ENCODE peak calls at places on chromosomes 13 and 19, in six cellular contexts. F is IMR-90, Y is H9, T is neuronal stem cell, K is trophoblast cell, M is H1. S is an unnamed sample.
A peak's percentile ranks its signal among the peaks of the same experiment; 100 is the strongest.

GRCh38 chr13:105452895-105453294 is 1082.6 kb downstream of the EFNB2 start:
- DNase-seq in F (no peak), Y (no peak), T (no peak), K (no peak), M (no peak), S (no peak)

GRCh38 chr19:53812335-53812734 is 11.8 kb downstream of the NLRP12 start:
- DNase-seq in F (no peak), Y (peak; percentile 55), T (no peak), K (no peak), M (peak; percentile 54), S (no peak)

GRCh38 chr13:39870197-39870746 is 214.8 kb downstream of the COG6 start:
- DNase-seq in F (no peak), Y (no peak), T (no peak), K (no peak), M (no peak), S (no peak)

GRCh38 chr19:48991823-48992570 is 1.1 kb downstream of the GYS1 start:
- DNase-seq in F (peak; percentile 83), Y (peak; percentile 51), T (no peak), K (peak; percentile 86), M (no peak), S (peak; percentile 91)

GRCh38 chr19:45527731-45528130 is 20.5 kb downstream of the VASP start:
- DNase-seq in F (no peak), Y (peak; percentile 67), T (no peak), K (no peak), M (no peak), S (no peak)

GRCh38 chr19:14979498-14980255 is at the start of gene SLC1A6:
- DNase-seq in F (no peak), Y (peak; percentile 79), T (peak; percentile 62), K (peak; percentile 26), M (peak; percentile 79), S (no peak)

GRCh38 chr19:19213822-19214558 is 2.2 kb downstream of the NCAN start:
- DNase-seq in F (no peak), Y (no peak), T (no peak), K (no peak), M (no peak), S (no peak)

GRCh38 chr13:32409561-32410440 is 18.1 kb downstream of the N4BP2L1 start:
- DNase-seq in F (peak; percentile 63), Y (peak; percentile 83), T (no peak), K (no peak), M (peak; percentile 69), S (peak; percentile 73)

GRCh38 chr13:40283666-40284065 is 382.8 kb downstream of the FOXO1 start:
- DNase-seq in F (no peak), Y (no peak), T (no peak), K (peak; percentile 93), M (no peak), S (no peak)

GRCh38 chr13:42364613-42365000 is 92.7 kb downstream of the AKAP11 start:
- DNase-seq in F (no peak), Y (no peak), T (peak; percentile 4), K (no peak), M (no peak), S (peak; percentile 42)

GRCh38 chr13:48709213-48709612 is 55.5 kb downstream of the CYSLTR2 start:
- DNase-seq in F (no peak), Y (no peak), T (no peak), K (no peak), M (no peak), S (no peak)

GRCh38 chr13:50645092-50645491 is 198.4 kb downstream of the DLEU7 start:
- DNase-seq in F (no peak), Y (no peak), T (no peak), K (peak; percentile 52), M (no peak), S (no peak)

GRCh38 chr13:35956074-35956473 is 175.1 kb downstream of the DCLK1 start:
- DNase-seq in F (no peak), Y (no peak), T (no peak), K (no peak), M (no peak), S (no peak)

GRCh38 chr19:13154911-13155471 is 4.8 kb downstream of the IER2 start:
- DNase-seq in F (peak; percentile 65), Y (peak; percentile 92), T (peak; percentile 67), K (peak; percentile 96), M (peak; percentile 90), S (peak; percentile 93)

GRCh38 chr13:85729296-85729695 is 69.9 kb downstream of the SLITRK6 start:
- DNase-seq in F (peak; percentile 78), Y (no peak), T (no peak), K (no peak), M (no peak), S (peak; percentile 76)

GRCh38 chr13:40438999-40439797 is 227.2 kb downstream of the FOXO1 start:
- DNase-seq in F (no peak), Y (no peak), T (no peak), K (peak; percentile 86), M (no peak), S (peak; percentile 61)

GRCh38 chr19:1871140-1871597 is 7.8 kb upstream of the KLF16 start:
- DNase-seq in F (no peak), Y (no peak), T (no peak), K (no peak), M (no peak), S (no peak)

GRCh38 chr19:9413240-9413954 is 22.0 kb downstream of the ZNF266 start:
- DNase-seq in F (no peak), Y (no peak), T (no peak), K (no peak), M (no peak), S (no peak)

GRCh38 chr13:36862722-36863121 is 43.7 kb downstream of the RFXAP start:
- DNase-seq in F (no peak), Y (no peak), T (no peak), K (no peak), M (no peak), S (no peak)

GRCh38 chr13:67063036-67063435 is 167.1 kb downstream of the PCDH9 start:
- DNase-seq in F (no peak), Y (no peak), T (no peak), K (no peak), M (no peak), S (no peak)

GRCh38 chr19:46736544-46737274 is 9.1 kb upstream of the FKRP start:
- DNase-seq in F (no peak), Y (no peak), T (no peak), K (no peak), M (no peak), S (no peak)
- H2AFZ ChIP-seq in F (no peak overlapping the region), Y (no peak overlapping the region), T (no peak overlapping the region), K (no peak overlapping the region), M (no peak overlapping the region), S (no peak overlapping the region)

DNA sequence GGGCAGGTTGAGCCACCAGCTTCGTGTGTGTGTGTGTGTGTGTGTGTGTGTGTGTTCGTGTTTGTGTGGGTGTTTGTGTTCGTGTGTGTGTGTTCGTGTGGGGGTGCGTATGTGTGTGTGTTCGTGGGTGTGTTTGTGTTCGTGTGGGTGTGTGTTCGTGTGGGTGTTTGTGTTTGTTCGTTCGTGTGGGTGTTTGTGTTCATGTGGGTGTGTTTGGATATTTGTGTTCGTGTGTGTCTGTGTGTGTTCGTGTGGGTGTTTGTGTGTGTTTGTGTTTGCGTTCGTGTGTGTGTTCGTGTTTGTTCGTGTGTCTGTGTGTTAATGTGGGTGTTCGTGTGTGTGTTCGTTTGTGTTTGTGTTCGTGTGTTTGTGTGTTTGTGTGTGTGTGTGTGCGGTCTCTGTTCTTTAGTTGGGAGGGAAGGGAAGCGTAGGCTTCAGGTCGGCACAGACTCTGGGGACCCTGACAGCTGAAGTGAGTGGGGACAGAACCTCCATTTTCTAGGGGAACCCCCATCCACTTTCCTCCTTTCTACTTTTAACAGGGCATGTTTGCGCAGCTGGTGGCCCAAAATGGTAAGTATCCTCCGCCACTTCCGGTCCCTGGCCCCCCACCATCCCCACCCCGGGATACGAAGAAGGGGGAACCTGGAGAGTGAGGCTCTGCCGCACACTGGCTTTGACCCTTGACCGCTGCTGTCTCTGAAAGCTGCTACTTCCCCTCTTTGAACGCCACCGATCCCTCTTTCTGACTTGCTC is 1.6 kb downstream of the TNFSF9 start:
- DNase-seq in F (no peak), Y (no peak), T (no peak), K (no peak), M (no peak), S (no peak)
- H2AK5ac ChIP-seq in F (no peak overlapping the region), Y (no peak overlapping the region), T (peak overlapping the region; percentile 30), K (no peak overlapping the region), M (peak overlapping the region; percentile 84), S (no peak overlapping the region)

GRCh38 chr19:4619668-4620294 is 19.5 kb upstream of the TNFAIP8L1 start:
- DNase-seq in F (no peak), Y (no peak), T (no peak), K (no peak), M (no peak), S (no peak)

GRCh38 chr19:4622695-4623421 is 16.5 kb upstream of the TNFAIP8L1 start:
- DNase-seq in F (no peak), Y (peak; percentile 86), T (no peak), K (no peak), M (no peak), S (no peak)

GRCh38 chr19:4624301-4624700 is 15.0 kb upstream of the TNFAIP8L1 start:
- DNase-seq in F (no peak), Y (no peak), T (no peak), K (no peak), M (no peak), S (no peak)

GRCh38 chr19:4620675-4621074 is 18.6 kb upstream of the TNFAIP8L1 start:
- DNase-seq in F (no peak), Y (no peak), T (no peak), K (no peak), M (no peak), S (no peak)

DNA sequence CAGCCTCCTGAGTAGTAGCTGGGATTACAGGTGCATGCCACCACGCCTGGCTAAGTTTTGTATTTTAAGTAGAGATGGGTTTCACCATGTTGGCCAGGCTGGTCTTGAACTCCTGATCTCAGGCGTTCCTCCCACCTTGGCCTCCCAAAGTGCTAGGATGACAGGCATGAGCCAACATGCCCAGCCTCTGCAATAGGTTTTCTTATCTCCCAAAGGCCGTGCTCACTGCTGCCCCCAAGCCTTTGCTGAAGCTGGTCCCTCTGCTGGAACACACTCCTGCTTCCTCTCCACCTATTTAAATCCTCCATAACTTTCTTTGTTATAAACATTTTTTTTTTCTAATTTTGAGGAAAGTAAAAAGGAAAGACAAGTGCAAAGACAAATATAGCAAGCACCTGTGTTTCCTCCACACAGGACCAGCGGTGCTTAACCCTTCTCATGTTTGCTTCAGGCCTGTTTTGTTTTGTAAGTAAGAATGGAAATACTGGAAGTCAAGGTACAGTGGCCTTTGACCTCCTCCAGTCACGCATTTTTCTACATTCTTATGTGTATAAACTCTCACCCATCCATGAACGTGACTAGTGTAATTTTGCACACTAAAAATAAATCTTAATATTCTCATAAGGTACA is 14.5 kb upstream of the TNFAIP8L1 start:
- DNase-seq in F (peak; percentile 32), Y (peak; percentile 87), T (no peak), K (no peak), M (no peak), S (no peak)
- H3K14ac ChIP-seq in F (no peak overlapping the region), Y (no peak overlapping the region), T (no peak overlapping the region), K (no peak overlapping the region), M (no peak overlapping the region), S (no peak overlapping the region)

GRCh38 chr13:69950160-69950559 is 157.5 kb upstream of the ATXN8OS start:
- DNase-seq in F (no peak), Y (no peak), T (no peak), K (no peak), M (no peak), S (no peak)

GRCh38 chr13:69951412-69951811 is 156.2 kb upstream of the ATXN8OS start:
- DNase-seq in F (no peak), Y (no peak), T (no peak), K (no peak), M (no peak), S (no peak)

GRCh38 chr13:69946443-69946955 is 161.1 kb upstream of the ATXN8OS start:
- DNase-seq in F (no peak), Y (no peak), T (no peak), K (no peak), M (no peak), S (no peak)

GRCh38 chr13:69947577-69947976 is 160.0 kb upstream of the ATXN8OS start:
- DNase-seq in F (no peak), Y (no peak), T (no peak), K (no peak), M (no peak), S (no peak)

GRCh38 chr13:69948016-69948415 is 159.6 kb upstream of the ATXN8OS start:
- DNase-seq in F (no peak), Y (no peak), T (no peak), K (peak; percentile 7), M (no peak), S (no peak)
- H2AFZ ChIP-seq in F (no peak overlapping the region), Y (no peak overlapping the region), T (no peak overlapping the region), K (no peak overlapping the region), M (no peak overlapping the region), S (no peak overlapping the region)

S was measured in mesenchymal stem cell.